ENCODE peak calls at places on chromosomes 3 and 15, in four cellular contexts. One of them, this sample, is unnamed.

GRCh38 chr15:93024716-93025624 is 64.0 kb downstream of the RGMA start:
- DNase-seq in body of pancreas: no peak
- DNase-seq in esophagus squamous epithelium: no peak
- DNase-seq in spleen: no peak
- DNase-seq in this sample: no peak

GRCh38 chr3:97815149-97815917 is 6.5 kb upstream of the CRYBG3 start:
- DNase-seq in body of pancreas: no peak
- DNase-seq in spleen: no peak
- DNase-seq in esophagus squamous epithelium: no peak
- DNase-seq in this sample: no peak

GRCh38 chr3:185818267-185818875 is 6.5 kb downstream of the IGF2BP2 start:
- DNase-seq in spleen: no peak
- DNase-seq in esophagus squamous epithelium: no peak
- DNase-seq in body of pancreas: no peak
- DNase-seq in this sample: no peak

GRCh38 chr3:178195824-178196223 is 340.4 kb upstream of the KCNMB2 start:
- DNase-seq in body of pancreas: no peak
- DNase-seq in spleen: no peak
- DNase-seq in esophagus squamous epithelium: no peak
- DNase-seq in this sample: no peak

GRCh38 chr15:33279613-33280205 is 31.1 kb upstream of the RYR3 start:
- DNase-seq in esophagus squamous epithelium: no peak
- DNase-seq in spleen: no peak
- DNase-seq in body of pancreas: no peak
- DNase-seq in this sample: no peak

GRCh38 chr3:106814231-106814630 is 563.0 kb upstream of the CCDC54 start:
- DNase-seq in esophagus squamous epithelium: no peak
- DNase-seq in body of pancreas: no peak
- DNase-seq in spleen: no peak
- DNase-seq in this sample: peak; percentile 25

GRCh38 chr3:155548194-155548593 is 196.7 kb downstream of the PLCH1 start:
- DNase-seq in spleen: no peak
- DNase-seq in esophagus squamous epithelium: no peak
- DNase-seq in body of pancreas: no peak
- DNase-seq in this sample: no peak

GRCh38 chr15:62636823-62637320 is 405.7 kb upstream of the TPM1 start:
- DNase-seq in spleen: no peak
- DNase-seq in esophagus squamous epithelium: no peak
- DNase-seq in body of pancreas: no peak
- DNase-seq in this sample: no peak

GRCh38 chr3:157920804-157921203 is 185.4 kb downstream of the SHOX2 start:
- DNase-seq in spleen: no peak
- DNase-seq in body of pancreas: no peak
- DNase-seq in esophagus squamous epithelium: no peak
- DNase-seq in this sample: no peak

GRCh38 chr3:55637906-55638635 is 151.0 kb upstream of the WNT5A start:
- DNase-seq in esophagus squamous epithelium: no peak
- DNase-seq in spleen: no peak
- DNase-seq in body of pancreas: no peak
- DNase-seq in this sample: no peak

GRCh38 chr3:126523745-126524428 is at the start of gene CHST13:
- DNase-seq in body of pancreas: peak; percentile 44
- DNase-seq in esophagus squamous epithelium: no peak
- DNase-seq in spleen: peak; percentile 89
- DNase-seq in this sample: no peak

GRCh38 chr15:87597346-87598052 is 659.0 kb downstream of the NTRK3 start:
- DNase-seq in esophagus squamous epithelium: no peak
- DNase-seq in spleen: no peak
- DNase-seq in body of pancreas: no peak
- DNase-seq in this sample: no peak

GRCh38 chr15:48522123-48522522 is 123.4 kb downstream of the FBN1 start:
- DNase-seq in body of pancreas: no peak
- DNase-seq in esophagus squamous epithelium: no peak
- DNase-seq in spleen: no peak
- DNase-seq in this sample: no peak

GRCh38 chr15:80978685-80979084 is 10.9 kb downstream of the MESD start:
- DNase-seq in body of pancreas: peak; percentile 61
- DNase-seq in esophagus squamous epithelium: no peak
- DNase-seq in spleen: no peak
- DNase-seq in this sample: no peak

GRCh38 chr15:52397118-52397517 is 101.5 kb upstream of the MYO5C start:
- DNase-seq in spleen: no peak
- DNase-seq in body of pancreas: no peak
- DNase-seq in esophagus squamous epithelium: no peak
- DNase-seq in this sample: no peak

GRCh38 chr15:34841220-34841841 is 46.0 kb upstream of the ACTC1 start:
- DNase-seq in spleen: no peak
- DNase-seq in body of pancreas: no peak
- DNase-seq in esophagus squamous epithelium: no peak
- DNase-seq in this sample: no peak

GRCh38 chr3:18234717-18235335 is 190.3 kb downstream of the SATB1 start:
- DNase-seq in body of pancreas: no peak
- DNase-seq in spleen: no peak
- DNase-seq in esophagus squamous epithelium: no peak
- DNase-seq in this sample: peak; percentile 19

GRCh38 chr15:66102563-66103292 is 150.8 kb downstream of the MEGF11 start:
- DNase-seq in spleen: no peak
- DNase-seq in body of pancreas: no peak
- DNase-seq in esophagus squamous epithelium: no peak
- DNase-seq in this sample: no peak

GRCh38 chr3:113769551-113769950 is 22.7 kb downstream of the ATP6V1A start:
- DNase-seq in body of pancreas: no peak
- DNase-seq in esophagus squamous epithelium: no peak
- DNase-seq in spleen: no peak
- DNase-seq in this sample: no peak

GRCh38 chr3:113771993-113772392 is 25.2 kb downstream of the ATP6V1A start:
- DNase-seq in spleen: no peak
- DNase-seq in body of pancreas: peak; percentile 23
- DNase-seq in esophagus squamous epithelium: no peak
- DNase-seq in this sample: no peak

GRCh38 chr3:113776564-113776963 is 29.7 kb downstream of the ATP6V1A start:
- DNase-seq in spleen: no peak
- DNase-seq in esophagus squamous epithelium: no peak
- DNase-seq in body of pancreas: no peak
- DNase-seq in this sample: no peak

DNA sequence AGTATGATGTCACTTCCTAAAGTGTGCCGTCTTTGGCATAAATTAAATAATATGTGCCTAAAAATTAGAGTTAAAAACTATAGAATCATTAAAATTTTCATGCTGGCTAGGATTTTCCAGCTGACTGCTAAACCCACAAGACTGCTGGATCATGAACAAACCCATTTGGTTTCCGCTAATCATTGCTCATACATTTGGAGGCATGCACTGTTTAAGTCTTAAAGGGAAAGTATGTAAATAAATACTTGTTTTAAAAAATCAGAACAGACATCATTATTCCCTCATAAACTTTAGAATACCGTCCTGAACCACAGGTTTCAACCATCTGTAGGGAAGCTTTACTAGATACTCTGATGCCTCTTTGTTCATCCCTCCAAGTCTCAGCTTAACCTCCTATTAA is 26.5 kb downstream of the ATP6V1A start:
- DNase-seq in esophagus squamous epithelium: no peak
- DNase-seq in spleen: no peak
- DNase-seq in body of pancreas: no peak
- DNase-seq in this sample: no peak
- H3K27ac ChIP-seq in esophagus squamous epithelium: no peak overlapping the region
- H3K27ac ChIP-seq in spleen: no peak overlapping the region
- H3K27ac ChIP-seq in body of pancreas: no peak overlapping the region
- H3K27ac ChIP-seq in this sample: no peak overlapping the region

GRCh38 chr3:17176757-17177156 is 292.0 kb downstream of the PLCL2 start:
- DNase-seq in body of pancreas: no peak
- DNase-seq in spleen: no peak
- DNase-seq in esophagus squamous epithelium: no peak
- DNase-seq in this sample: no peak

GRCh38 chr3:17179381-17180205 is 294.8 kb downstream of the PLCL2 start:
- DNase-seq in body of pancreas: no peak
- DNase-seq in spleen: no peak
- DNase-seq in esophagus squamous epithelium: no peak
- DNase-seq in this sample: no peak

GRCh38 chr3:17175187-17175839 is 290.6 kb downstream of the PLCL2 start:
- DNase-seq in esophagus squamous epithelium: no peak
- DNase-seq in spleen: no peak
- DNase-seq in body of pancreas: no peak
- DNase-seq in this sample: no peak
- H3K27ac ChIP-seq in esophagus squamous epithelium: no peak overlapping the region
- H3K27ac ChIP-seq in spleen: no peak overlapping the region
- H3K27ac ChIP-seq in body of pancreas: no peak overlapping the region
- H3K27ac ChIP-seq in this sample: no peak overlapping the region

GRCh38 chr3:114846252-114846651 is 300.8 kb downstream of the ZBTB20 start:
- DNase-seq in spleen: no peak
- DNase-seq in body of pancreas: peak; percentile 13
- DNase-seq in esophagus squamous epithelium: no peak
- DNase-seq in this sample: no peak
- H3K27ac ChIP-seq in spleen: no peak overlapping the region
- H3K27ac ChIP-seq in body of pancreas: no peak overlapping the region
- H3K27ac ChIP-seq in esophagus squamous epithelium: no peak overlapping the region
- H3K27ac ChIP-seq in this sample: no peak overlapping the region

GRCh38 chr15:90598679-90599078 is 69.0 kb downstream of the CRTC3 start:
- DNase-seq in body of pancreas: no peak
- DNase-seq in spleen: no peak
- DNase-seq in esophagus squamous epithelium: no peak
- DNase-seq in this sample: no peak
- H3K27ac ChIP-seq in body of pancreas: no peak overlapping the region
- H3K27ac ChIP-seq in spleen: peak overlapping the region; percentile 72
- H3K27ac ChIP-seq in esophagus squamous epithelium: peak overlapping the region; percentile 63
- H3K27ac ChIP-seq in this sample: peak overlapping the region; percentile 62

GRCh38 chr3:193768069-193768391 is 175.0 kb downstream of the OPA1 start:
- DNase-seq in spleen: no peak
- DNase-seq in body of pancreas: no peak
- DNase-seq in esophagus squamous epithelium: no peak
- DNase-seq in this sample: no peak
- H3K27ac ChIP-seq in spleen: no peak overlapping the region
- H3K27ac ChIP-seq in body of pancreas: no peak overlapping the region
- H3K27ac ChIP-seq in esophagus squamous epithelium: no peak overlapping the region
- H3K27ac ChIP-seq in this sample: no peak overlapping the region

DNA sequence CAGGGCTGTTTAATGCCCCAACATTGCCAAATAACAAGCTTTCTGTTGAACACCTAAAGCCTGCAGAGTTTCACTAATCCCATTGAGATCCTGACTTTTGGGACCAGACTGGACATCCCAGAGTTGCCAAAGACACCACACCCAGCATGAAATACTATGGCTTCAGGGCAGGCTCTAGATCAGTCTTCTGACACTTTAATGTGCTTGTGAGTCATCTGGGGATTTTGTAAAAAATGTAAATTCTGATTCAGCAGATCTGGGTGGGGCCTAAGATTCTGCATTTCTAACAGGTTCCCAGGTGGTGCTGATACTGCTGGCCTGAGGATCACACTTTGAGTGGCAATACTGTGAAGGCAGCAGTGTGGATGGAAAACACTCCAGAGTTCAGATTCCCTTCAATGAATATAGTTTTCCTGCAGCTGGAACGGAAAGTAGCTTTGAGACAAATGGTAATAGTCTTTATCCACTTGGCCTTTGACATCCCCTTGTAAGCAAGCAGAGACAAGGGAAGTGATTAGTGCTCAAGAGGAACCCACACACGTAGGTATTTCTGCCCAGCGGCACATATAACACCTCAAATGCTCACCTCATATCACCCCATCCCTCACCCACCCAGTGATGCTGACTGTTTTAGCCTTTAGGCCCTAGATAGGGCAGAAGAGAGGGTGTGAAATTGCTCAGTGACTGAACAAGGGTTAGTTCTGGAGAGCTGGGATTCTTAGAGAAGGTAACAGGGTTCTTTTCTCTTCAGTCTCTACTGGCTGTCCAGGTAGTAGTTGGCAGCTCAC is 51.4 kb upstream of the GSK3B start:
- DNase-seq in body of pancreas: no peak
- DNase-seq in spleen: no peak
- DNase-seq in esophagus squamous epithelium: no peak
- DNase-seq in this sample: no peak
- H3K27ac ChIP-seq in body of pancreas: no peak overlapping the region
- H3K27ac ChIP-seq in spleen: no peak overlapping the region
- H3K27ac ChIP-seq in esophagus squamous epithelium: peak overlapping the region; percentile 33
- H3K27ac ChIP-seq in this sample: no peak overlapping the region

GRCh38 chr3:98855811-98856400 is 45.6 kb downstream of the DCBLD2 start:
- DNase-seq in esophagus squamous epithelium: no peak
- DNase-seq in body of pancreas: no peak
- DNase-seq in spleen: no peak
- DNase-seq in this sample: no peak

GRCh38 chr3:98856724-98857123 is 44.8 kb downstream of the DCBLD2 start:
- DNase-seq in esophagus squamous epithelium: no peak
- DNase-seq in body of pancreas: no peak
- DNase-seq in spleen: no peak
- DNase-seq in this sample: no peak
- H3K27ac ChIP-seq in esophagus squamous epithelium: no peak overlapping the region
- H3K27ac ChIP-seq in body of pancreas: no peak overlapping the region
- H3K27ac ChIP-seq in spleen: no peak overlapping the region
- H3K27ac ChIP-seq in this sample: no peak overlapping the region

GRCh38 chr3:123672429-123673146 is 87.7 kb upstream of the HACD2 start:
- DNase-seq in esophagus squamous epithelium: no peak
- DNase-seq in spleen: no peak
- DNase-seq in body of pancreas: no peak
- DNase-seq in this sample: no peak
- H3K27ac ChIP-seq in esophagus squamous epithelium: no peak overlapping the region
- H3K27ac ChIP-seq in spleen: no peak overlapping the region
- H3K27ac ChIP-seq in body of pancreas: no peak overlapping the region
- H3K27ac ChIP-seq in this sample: no peak overlapping the region